ENCODE peak calls at places on chromosomes 7 and 10, in seven cellular contexts. B is A549, V is GM12878, W is transverse colon, K is tibial nerve, Z is stomach, D is upper lobe of left lung. M is an unnamed sample.

GRCh38 chr7:20220824-20221547 is 3.8 kb upstream of the MACC1 start:
- DNase-seq in B (no peak), V (no peak), W (peak), K (no peak), Z (no peak), D (no peak), M (no peak)

GRCh38 chr7:27875832-27876231 is 135.9 kb downstream of the TAX1BP1 start:
- DNase-seq in B (no peak), V (no peak), W (no peak), K (no peak), Z (no peak), D (no peak), M (no peak)

GRCh38 chr10:70494966-70495365 is 16.4 kb downstream of the PALD1 start:
- DNase-seq in B (no peak), V (no peak), W (peak), K (no peak), Z (peak), D (peak), M (no peak)

GRCh38 chr7:84913731-84914130 is 273.1 kb downstream of the SEMA3D start:
- DNase-seq in B (no peak), V (no peak), W (no peak), K (no peak), Z (no peak), D (no peak), M (no peak)

GRCh38 chr7:3464900-3465622 is 164.0 kb downstream of the SDK1 start:
- DNase-seq in B (no peak), V (no peak), W (no peak), K (no peak), Z (no peak), D (no peak), M (no peak)

GRCh38 chr7:142469653-142470335 is 211.9 kb upstream of the PRSS58 start:
- DNase-seq in B (no peak), V (no peak), W (no peak), K (no peak), Z (no peak), D (no peak), M (no peak)

GRCh38 chr7:107661081-107661864 is 645 bp downstream of the SLC26A4 start:
- DNase-seq in B (peak), V (no peak), W (peak), K (peak), Z (peak), D (peak), M (peak)

GRCh38 chr10:116888380-116889055 is 39.2 kb downstream of the ENO4 start:
- DNase-seq in B (peak), V (no peak), W (peak), K (peak), Z (peak), D (peak), M (peak)

GRCh38 chr7:151897201-151897711 is 20.3 kb upstream of the PRKAG2 start:
- DNase-seq in B (no peak), V (no peak), W (peak), K (no peak), Z (peak), D (no peak), M (peak)

GRCh38 chr10:122251459-122252255 is 19.4 kb upstream of the BTBD16 start:
- DNase-seq in B (no peak), V (no peak), W (no peak), K (no peak), Z (no peak), D (no peak), M (peak)

GRCh38 chr10:122249991-122250750 is 20.9 kb upstream of the BTBD16 start:
- DNase-seq in B (no peak), V (no peak), W (no peak), K (no peak), Z (no peak), D (no peak), M (peak)

GRCh38 chr10:122253605-122254004 is 17.5 kb upstream of the BTBD16 start:
- DNase-seq in B (no peak), V (no peak), W (no peak), K (no peak), Z (no peak), D (no peak), M (no peak)

GRCh38 chr10:122254831-122255230 is 16.3 kb upstream of the BTBD16 start:
- DNase-seq in B (no peak), V (no peak), W (no peak), K (no peak), Z (no peak), D (no peak), M (no peak)

DNA sequence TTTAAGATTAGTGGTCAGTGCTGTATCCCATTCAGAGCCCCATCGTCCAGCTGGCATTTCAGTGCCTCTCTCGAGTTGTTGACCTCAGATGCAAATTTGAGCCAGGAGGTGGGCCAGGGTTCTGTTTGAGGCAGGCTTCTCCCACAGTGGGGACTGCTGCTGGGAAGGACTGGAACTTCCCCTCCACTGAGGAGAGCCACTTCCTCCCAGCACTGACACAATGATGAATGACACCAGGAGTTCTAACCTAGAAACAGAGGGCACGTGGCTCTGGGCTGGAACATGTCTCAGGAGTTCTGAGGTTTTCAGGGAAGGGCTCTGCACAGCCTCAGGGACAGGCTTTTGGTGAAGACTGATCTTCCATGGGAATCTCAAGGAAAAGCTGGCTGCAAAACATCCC is 18.3 kb upstream of the BTBD16 start:
- DNase-seq in B (no peak), V (no peak), W (no peak), K (no peak), Z (no peak), D (no peak), M (peak)
- TF ChIP-seq EP300 in B (no peak), V (no peak), W (no peak), K (no peak), Z (no peak), D (no peak), M (no peak)

GRCh38 chr10:101467286-101467770 is 113.4 kb downstream of the BTRC start:
- DNase-seq in B (peak), V (peak), W (no peak), K (peak), Z (no peak), D (peak), M (no peak)
- TF ChIP-seq EP300 in B (no peak), V (no peak), W (no peak), K (no peak), Z (no peak), D (no peak), M (no peak)

GRCh38 chr7:146216371-146217041 is 99.9 kb downstream of the CNTNAP2 start:
- DNase-seq in B (no peak), V (no peak), W (no peak), K (no peak), Z (no peak), D (no peak), M (no peak)

DNA sequence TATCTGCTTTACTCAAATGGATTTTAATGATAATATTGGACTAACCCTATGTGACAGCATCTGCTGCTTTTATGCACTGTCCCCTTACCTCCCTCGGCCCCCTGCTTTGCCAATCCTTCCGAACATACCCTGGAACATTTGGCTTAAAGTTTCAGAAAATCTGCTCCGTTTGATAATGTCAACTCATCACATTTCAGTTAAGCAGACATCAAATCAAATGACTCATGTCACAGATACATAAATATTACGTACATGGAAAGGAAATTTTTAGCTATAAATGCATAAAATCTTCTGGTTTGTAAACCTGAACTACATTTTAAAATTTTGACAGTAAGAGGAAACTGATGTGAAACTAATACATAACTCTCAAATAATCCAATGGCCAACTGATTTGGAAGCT is 98.2 kb downstream of the CNTNAP2 start:
- DNase-seq in B (no peak), V (no peak), W (no peak), K (no peak), Z (no peak), D (no peak), M (no peak)
- TF ChIP-seq EP300 in B (no peak), V (no peak), W (no peak), K (no peak), Z (no peak), D (no peak), M (no peak)

DNA sequence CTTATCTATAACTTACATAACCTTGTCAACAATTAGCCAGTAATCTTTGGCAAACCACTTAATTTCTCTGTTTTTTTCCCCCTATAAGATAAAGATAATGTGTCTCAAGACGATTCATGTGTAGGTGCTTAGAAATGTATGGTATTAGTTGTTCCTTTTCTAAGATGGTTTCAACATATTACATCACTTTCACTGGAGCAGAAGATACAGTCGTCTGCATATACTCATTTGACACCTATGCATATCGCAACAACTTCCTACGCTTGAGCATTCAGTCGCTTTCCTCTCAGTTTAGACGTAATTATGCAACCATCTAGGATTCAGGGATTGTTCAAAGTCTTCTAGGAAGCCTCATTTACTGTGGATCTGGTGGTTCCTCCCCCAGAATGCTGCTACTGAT is 396.7 kb downstream of the PHTF2 start:
- DNase-seq in B (no peak), V (no peak), W (no peak), K (no peak), Z (no peak), D (no peak), M (no peak)
- TF ChIP-seq EP300 in B (no peak), V (no peak), W (no peak), K (no peak), Z (no peak), D (no peak), M (no peak)

DNA sequence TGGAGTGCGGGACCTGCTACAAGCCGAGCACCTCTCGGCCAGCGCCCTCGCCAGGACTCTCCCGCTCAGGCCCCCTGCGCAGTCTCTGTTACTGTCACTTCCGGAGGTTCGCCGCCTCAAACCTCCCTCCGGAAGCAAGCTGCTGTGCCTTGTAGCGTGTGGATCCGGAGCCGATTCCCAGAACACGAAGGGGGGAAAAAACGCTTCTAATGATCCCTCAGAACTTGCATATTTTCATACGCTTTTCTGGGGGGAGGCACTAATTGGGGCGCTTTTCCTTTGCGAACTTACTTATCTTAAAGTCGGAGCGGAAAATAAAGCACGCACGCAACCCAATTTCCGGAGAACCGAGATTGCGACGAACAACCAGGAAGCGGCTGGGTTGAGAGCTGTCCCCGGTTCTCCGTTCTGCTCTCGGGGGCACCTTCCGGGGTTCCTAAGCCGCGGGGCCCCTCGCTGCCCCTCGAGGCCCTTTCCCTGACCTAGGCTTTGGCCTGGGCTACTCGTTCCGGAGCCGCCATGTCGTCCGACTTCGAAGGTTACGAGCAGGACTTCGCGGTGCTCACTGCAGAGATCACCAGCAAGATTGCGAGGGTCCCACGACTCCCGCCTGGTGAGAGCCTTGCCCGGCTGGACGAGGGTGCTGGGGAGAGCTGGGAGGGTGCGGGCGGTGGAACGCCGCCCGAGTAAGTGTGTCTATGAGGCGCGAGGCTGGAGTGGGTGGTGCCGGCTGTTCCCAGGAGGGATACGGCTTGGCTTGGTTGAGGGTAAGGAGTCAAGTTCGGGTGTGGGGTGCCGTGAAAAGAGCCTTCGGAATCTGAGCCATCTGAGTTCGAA is at the start of the genes VTI1A and ZDHHC6:
- DNase-seq in B (peak), V (peak), W (peak), K (peak), Z (peak), D (peak), M (peak)
- TF ChIP-seq EP300 in B (no peak), V (no peak), W (no peak), K (peak), Z (no peak), D (no peak), M (no peak)